ENCODE peak calls at places on chromosomes 11 and 22, in eight cellular contexts. Y is upper lobe of right lung; F is CD4-positive, alpha-beta memory T cell; E is A549; S is adrenal gland; Q is small intestine; G is testis; N is fibroblast of lung. A is an unnamed sample. For H3K4me1, the result is how much of the 10 kb centered on the place peaks cover.

GRCh38 chr22:49046546-49047305 is 780.9 kb downstream of the BRD1 start:
- DNase-seq in G (peak), E (peak), Q (no peak), S (peak), F (no peak), Y (peak), N (no peak), A (no peak)

GRCh38 chr11:64000026-64000739 is 13.9 kb downstream of the OTUB1 start:
- DNase-seq in E (no peak), S (peak), Y (peak), N (peak), Q (peak), F (peak), G (peak), A (no peak)

GRCh38 chr22:35642305-35642741 is 5.9 kb upstream of the APOL6 start:
- DNase-seq in E (no peak), S (no peak), G (peak), Y (no peak), Q (peak), N (no peak), F (no peak), A (no peak)

GRCh38 chr22:44276041-44276440 is 36.7 kb downstream of the SHISAL1 start:
- DNase-seq in E (no peak), F (no peak), Y (peak), Q (no peak), G (no peak), N (no peak), S (no peak), A (no peak)

GRCh38 chr11:122202161-122202950 is 86.3 kb upstream of the BLID start:
- DNase-seq in F (no peak), Y (no peak), S (no peak), E (no peak), N (peak), G (peak), Q (peak), A (peak)

GRCh38 chr11:108538022-108538424 is 39.8 kb upstream of the POGLUT3 start:
- DNase-seq in Q (peak), G (no peak), Y (peak), E (no peak), N (peak), F (no peak), S (no peak), A (no peak)

GRCh38 chr11:66854729-66855211 is 2.1 kb upstream of the LRFN4 start:
- DNase-seq in S (no peak), Y (peak), E (no peak), G (no peak), F (no peak), N (no peak), Q (no peak), A (no peak)

GRCh38 chr11:89184021-89184420 is 6.3 kb downstream of the TYR start:
- DNase-seq in G (no peak), S (no peak), F (no peak), Q (no peak), E (no peak), Y (no peak), N (peak), A (no peak)

GRCh38 chr11:4072668-4073285 is 21.8 kb upstream of the RRM1 start:
- DNase-seq in N (peak), S (peak), F (peak), Y (no peak), Q (peak), E (peak), G (peak), A (peak)

GRCh38 chr11:43567396-43567975 is 113.1 kb upstream of the HSD17B12 start:
- DNase-seq in G (no peak), S (no peak), E (peak), Y (no peak), Q (peak), F (no peak), N (peak), A (peak)

GRCh38 chr22:22168190-22168940 is 76.2 kb upstream of the VPREB1 start:
- DNase-seq in S (no peak), Y (no peak), Q (peak), F (peak), N (peak), G (no peak), E (peak), A (no peak)

GRCh38 chr11:213111-213510 is 5.6 kb downstream of the RIC8A start:
- DNase-seq in F (no peak), G (no peak), S (peak), N (no peak), Q (no peak), E (no peak), Y (no peak), A (no peak)

GRCh38 chr11:7637447-7638157 is 35.7 kb downstream of the CYB5R2 start:
- DNase-seq in E (no peak), S (peak), N (peak), Q (no peak), Y (no peak), G (peak), F (no peak), A (peak)

GRCh38 chr22:43262990-43263644 is 76.2 kb upstream of the TTLL12 start:
- DNase-seq in S (no peak), G (no peak), Q (peak), Y (no peak), N (no peak), F (peak), E (no peak), A (no peak)

GRCh38 chr11:124202951-124203350 is 19.8 kb downstream of the OR10D3 start:
- DNase-seq in S (no peak), N (no peak), Y (no peak), E (no peak), G (no peak), F (no peak), Q (no peak), A (no peak)

GRCh38 chr11:2846470-2846869 is 39.1 kb downstream of the CDKN1C start:
- DNase-seq in Y (no peak), G (no peak), S (no peak), E (no peak), N (no peak), Q (no peak), F (no peak), A (no peak)

GRCh38 chr11:24709928-24710565 is 213.2 kb downstream of the LUZP2 start:
- DNase-seq in S (no peak), F (no peak), N (no peak), E (no peak), Y (no peak), Q (no peak), G (no peak), A (no peak)
- H3K27ac ChIP-seq in S (no peak), F (no peak), N (no peak), E (no peak), Y (no peak), Q (no peak), G (no peak), A (no peak)

GRCh38 chr22:39312410-39312809 is 7.0 kb downstream of the RPL3 start:
- DNase-seq in Q (no peak), E (no peak), Y (no peak), N (no peak), S (no peak), G (no peak), F (no peak), A (no peak)

GRCh38 chr22:39308614-39309363 is 10.6 kb downstream of the RPL3 start:
- DNase-seq in Y (no peak), G (no peak), S (peak), N (peak), F (no peak), Q (no peak), E (peak), A (peak)

GRCh38 chr22:39309364-39309861 is 10.0 kb downstream of the RPL3 start:
- DNase-seq in F (no peak), Q (no peak), Y (no peak), S (peak), E (no peak), N (no peak), G (no peak), A (no peak)

GRCh38 chr22:39311592-39312400 is 7.6 kb downstream of the RPL3 start:
- DNase-seq in N (no peak), G (no peak), Q (no peak), S (peak), Y (no peak), F (no peak), E (no peak), A (no peak)

GRCh38 chr22:39309881-39310714 is 9.3 kb downstream of the RPL3 start:
- DNase-seq in G (no peak), S (peak), E (no peak), Y (no peak), N (no peak), F (no peak), Q (no peak), A (no peak)
- H3K4me1 ChIP-seq in G (under half), S (under half), E (half or more), Y (under half), N (under half), F (under half), Q (under half), A (half or more)

DNA sequence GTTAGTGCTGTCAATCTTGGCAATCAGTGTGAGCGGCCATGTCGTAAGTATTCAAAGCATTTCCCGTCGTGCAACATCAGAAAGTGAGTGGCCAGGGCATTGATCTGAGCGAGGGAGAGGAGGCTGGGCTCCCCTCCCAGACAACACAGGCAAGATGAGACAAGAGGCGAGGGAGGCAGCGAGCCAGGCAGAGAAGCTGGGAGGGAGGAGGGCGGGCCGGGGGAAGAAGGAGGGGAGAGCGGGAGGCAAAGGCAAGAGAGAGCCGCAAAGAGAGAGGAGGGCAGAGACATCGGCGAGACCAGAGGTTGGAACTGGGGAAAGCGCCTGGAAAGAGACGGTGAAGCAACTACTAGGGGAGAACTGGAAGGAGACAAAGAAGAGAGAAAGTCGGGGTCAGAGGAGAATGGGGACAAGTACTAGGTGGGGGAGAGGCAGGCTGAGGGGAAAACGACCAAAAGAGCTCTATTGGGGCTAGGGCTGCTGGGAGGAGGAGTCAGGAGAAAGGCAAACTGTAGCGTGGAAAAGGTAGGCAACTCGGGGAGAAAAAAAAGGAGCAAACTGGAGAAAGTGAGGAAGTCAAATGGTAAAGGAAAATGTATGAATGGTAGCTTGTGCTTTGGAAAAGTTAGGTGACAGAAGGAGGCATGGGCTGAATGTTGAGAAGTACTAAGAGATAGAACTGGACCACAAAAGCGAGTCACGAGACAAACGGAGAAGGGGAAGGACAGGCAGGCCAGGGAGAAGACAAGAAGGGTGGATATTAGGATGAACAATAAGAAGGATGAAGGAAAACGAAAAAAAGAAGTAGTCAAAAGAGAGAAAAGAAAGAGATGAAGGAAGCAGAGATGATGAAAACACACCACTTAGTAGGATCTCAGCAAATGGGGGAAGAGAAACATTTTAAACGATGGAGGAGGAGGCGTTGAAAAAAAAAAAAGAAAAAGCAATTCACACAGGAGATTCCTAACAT is 130.5 kb upstream of the C11orf58 start:
- DNase-seq in Q (peak), N (peak), S (peak), G (peak), Y (peak), E (no peak), F (no peak), A (peak)
- H3K4me3 ChIP-seq in Q (peak), N (peak), S (no peak), G (peak), Y (peak), E (peak), F (peak), A (peak)

GRCh38 chr11:103730151-103730940 is 306.1 kb upstream of the DDI1 start:
- DNase-seq in Y (no peak), S (no peak), Q (no peak), N (peak), E (no peak), G (no peak), F (no peak), A (no peak)

GRCh38 chr11:103735497-103736032 is 300.9 kb upstream of the DDI1 start:
- DNase-seq in S (no peak), G (no peak), Y (no peak), F (no peak), N (peak), E (no peak), Q (no peak), A (no peak)

GRCh38 chr11:103733889-103734288 is 302.6 kb upstream of the DDI1 start:
- DNase-seq in Q (no peak), F (no peak), N (no peak), S (no peak), E (no peak), Y (no peak), G (no peak), A (no peak)

GRCh38 chr11:103729653-103730052 is 306.8 kb upstream of the DDI1 start:
- DNase-seq in F (no peak), E (no peak), Y (no peak), G (no peak), N (no peak), S (no peak), Q (no peak), A (no peak)

DNA sequence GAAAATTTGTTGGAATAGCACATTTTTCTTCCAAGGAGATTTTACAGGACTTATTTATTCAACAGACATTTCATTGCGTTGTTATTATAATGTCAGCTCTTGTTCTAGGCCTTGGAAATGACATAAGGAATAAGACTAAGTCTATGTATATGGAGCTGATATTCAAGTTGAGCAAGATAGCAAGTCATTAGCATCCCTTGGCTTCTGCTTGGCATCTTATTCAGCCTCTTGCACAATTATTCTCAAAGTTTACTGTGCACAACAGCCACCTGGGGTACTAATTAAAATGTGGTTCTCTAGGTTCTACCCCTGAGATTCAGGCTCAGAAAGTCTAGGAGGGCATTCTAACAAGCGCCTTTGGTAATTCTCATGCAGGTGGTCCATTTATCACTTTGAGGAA is 304.8 kb upstream of the DDI1 start:
- DNase-seq in E (no peak), S (no peak), Q (no peak), F (no peak), G (no peak), N (no peak), Y (no peak), A (no peak)
- H3K27ac ChIP-seq in E (no peak), S (no peak), Q (no peak), F (no peak), G (no peak), N (no peak), Y (no peak), A (no peak)

GRCh38 chr11:114080769-114081168 is 21.3 kb downstream of the ZBTB16 start:
- DNase-seq in Y (no peak), G (no peak), S (no peak), E (no peak), F (no peak), Q (no peak), N (no peak), A (no peak)
- H3K4me1 ChIP-seq in Y (half or more), G (under half), S (half or more), E (under half), F (half or more), Q (under half), N (under half), A (under half)

GRCh38 chr11:12430351-12430750 is 53.0 kb downstream of the PARVA start:
- DNase-seq in S (no peak), F (no peak), G (no peak), Q (no peak), E (no peak), Y (no peak), N (peak), A (no peak)

GRCh38 chr11:12432507-12432906 is 55.1 kb downstream of the PARVA start:
- DNase-seq in F (no peak), Q (no peak), E (no peak), G (no peak), Y (no peak), N (no peak), S (no peak), A (no peak)

GRCh38 chr11:12433571-12434061 is 56.2 kb downstream of the PARVA start:
- DNase-seq in E (no peak), Y (no peak), N (peak), G (no peak), S (no peak), Q (no peak), F (no peak), A (peak)

GRCh38 chr11:12429155-12429554 is 51.8 kb downstream of the PARVA start:
- DNase-seq in F (no peak), G (no peak), E (no peak), N (no peak), Q (peak), S (no peak), Y (no peak), A (no peak)

GRCh38 chr11:12430912-12431311 is 53.5 kb downstream of the PARVA start:
- DNase-seq in S (peak), Y (no peak), E (peak), Q (peak), F (no peak), N (peak), G (peak), A (no peak)
- H3K4me3 ChIP-seq in S (no peak), Y (no peak), E (no peak), Q (no peak), F (no peak), N (no peak), G (no peak), A (no peak)

DNA sequence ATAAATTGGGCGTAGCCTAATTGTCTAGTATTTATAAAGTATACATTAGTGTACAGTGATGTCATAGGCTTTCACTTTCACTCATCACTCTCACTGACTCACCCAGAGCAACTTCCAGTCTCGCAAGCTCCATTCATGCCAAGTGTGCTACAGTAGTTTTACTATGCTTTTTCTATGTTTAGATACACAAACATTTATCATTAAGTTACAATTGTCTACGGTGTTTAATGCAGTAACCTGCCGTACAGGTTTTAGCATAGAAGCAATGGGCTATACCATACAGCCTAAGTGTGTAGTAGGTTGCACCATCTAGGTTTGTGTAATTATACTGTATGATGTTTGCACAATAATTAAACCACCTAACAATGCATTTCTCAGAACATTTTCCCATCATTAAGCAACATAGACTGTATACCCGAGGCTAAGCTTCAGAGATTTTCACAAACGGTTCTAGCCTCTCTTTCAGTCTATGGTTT is 17.5 kb downstream of the OR9G1 start:
- DNase-seq in Q (no peak), S (no peak), G (no peak), N (no peak), Y (no peak), F (no peak), E (no peak), A (no peak)
- H3K27ac ChIP-seq in Q (no peak), S (no peak), G (no peak), N (no peak), Y (no peak), F (no peak), E (no peak), A (no peak)

A was measured in SJSA1.